ENCODE peak calls at places on chromosomes 4 and X, in ten cellular contexts. C is AG10803; R is heart left ventricle; D is psoas muscle; Y is IMR-90; U is lower lobe of right lung; Q is fibroblast of lung; I is PC-3; K is CD8-positive, alpha-beta T cell; E is coronary artery. O is an unnamed sample.

GRCh38 chr4:156362581-156362980 is 408.9 kb upstream of the CTSO start:
- DNase-seq in E (no peak), D (no peak), C (peak; percentile 50), R (no peak), U (no peak), I (peak; percentile 52), K (no peak), Y (peak; percentile 62), Q (peak; percentile 64), O (peak; percentile 50)

GRCh38 chrX:122238801-122239200 is 945.3 kb upstream of the GRIA3 start:
- DNase-seq in Q (peak; percentile 67), R (no peak), U (no peak), D (no peak), C (peak; percentile 24), E (no peak), Y (no peak), I (no peak), K (no peak), O (peak; percentile 17)

GRCh38 chr4:29075366-29075765 is 1644.8 kb upstream of the PCDH7 start:
- DNase-seq in I (no peak), D (no peak), K (no peak), U (no peak), Y (no peak), E (no peak), C (no peak), Q (no peak), R (no peak), O (no peak)

GRCh38 chr4:10703146-10703545 is 18.6 kb upstream of the CLNK start:
- DNase-seq in E (no peak), R (no peak), Q (peak; percentile 57), I (peak; percentile 55), U (no peak), Y (peak; percentile 76), C (no peak), K (no peak), D (no peak), O (peak; percentile 58)

GRCh38 chr4:20254517-20255250 is 3.0 kb downstream of the SLIT2 start:
- DNase-seq in Q (peak; percentile 64), U (peak; percentile 46), R (peak; percentile 29), C (peak; percentile 44), K (no peak), I (no peak), E (no peak), Y (peak; percentile 39), D (peak; percentile 57), O (no peak)

GRCh38 chr4:13059015-13059414 is 425.1 kb downstream of the RAB28 start:
- DNase-seq in Y (no peak), Q (no peak), E (no peak), D (no peak), C (no peak), U (no peak), R (no peak), K (no peak), I (no peak), O (no peak)

GRCh38 chrX:119272882-119273806 is 37.1 kb downstream of the PGRMC1 start:
- DNase-seq in Y (peak; percentile 21), C (peak; percentile 46), U (peak; percentile 52), Q (peak; percentile 48), R (peak; percentile 62), I (no peak), D (peak; percentile 65), K (peak; percentile 3), E (no peak), O (peak; percentile 52)

GRCh38 chr4:174789666-174790065 is 39.4 kb downstream of the GLRA3 start:
- DNase-seq in R (no peak), D (no peak), Q (no peak), I (peak; percentile 30), K (no peak), E (no peak), U (no peak), Y (no peak), C (no peak), O (peak; percentile 4)

GRCh38 chr4:132642196-132642817 is 506.8 kb upstream of the PCDH10 start:
- DNase-seq in R (no peak), Q (peak; percentile 33), E (no peak), Y (peak; percentile 12), D (no peak), K (no peak), I (peak; percentile 61), U (no peak), C (no peak), O (peak; percentile 9)

GRCh38 chrX:153829799-153830631 is at the start of gene PDZD4:
- DNase-seq in Y (no peak), K (no peak), Q (no peak), E (no peak), C (no peak), U (no peak), D (no peak), I (no peak), R (no peak), O (no peak)

GRCh38 chr4:99536148-99536728 is 25.4 kb downstream of the C4orf17 start:
- DNase-seq in C (peak; percentile 1), Y (no peak), I (no peak), D (no peak), K (no peak), E (no peak), U (no peak), R (peak; percentile 34), Q (no peak), O (no peak)

GRCh38 chr4:169770411-169770810 is 12.7 kb upstream of the HPF1 start:
- DNase-seq in K (no peak), C (peak; percentile 4), I (no peak), R (no peak), D (no peak), E (no peak), Y (no peak), Q (no peak), U (no peak), O (peak; percentile 5)

GRCh38 chr4:126939401-126939800 is 693.4 kb upstream of the INTU start:
- DNase-seq in D (no peak), K (no peak), Q (peak; percentile 91), I (peak; percentile 19), Y (peak; percentile 78), C (peak; percentile 78), U (no peak), R (no peak), E (no peak), O (peak; percentile 77)

GRCh38 chrX:51459125-51459524 is 37.3 kb downstream of the NUDT11 start:
- DNase-seq in K (no peak), Y (peak; percentile 13), R (no peak), I (peak; percentile 57), C (peak; percentile 24), Q (peak; percentile 4), D (no peak), U (no peak), E (no peak), O (peak; percentile 48)

GRCh38 chr4:41362647-41363383 is 106.1 kb downstream of the UCHL1 start:
- DNase-seq in R (peak; percentile 40), E (no peak), I (no peak), Y (no peak), U (no peak), K (no peak), D (no peak), C (peak; percentile 22), Q (peak; percentile 41), O (no peak)
- H3K4me3 ChIP-seq in R (peak overlapping the region; percentile 92), E (peak overlapping the region; percentile 96), I (peak overlapping the region; percentile 85), Y (no peak overlapping the region), U (peak overlapping the region; percentile 80), K (no peak overlapping the region), D (peak overlapping the region; percentile 90), C (no peak overlapping the region), Q (no peak overlapping the region), O (no peak overlapping the region)

GRCh38 chrX:106401965-106402559 is 209.7 kb upstream of the RADX start:
- DNase-seq in Y (no peak), E (no peak), K (no peak), I (no peak), U (no peak), R (no peak), C (no peak), Q (no peak), D (no peak), O (no peak)

GRCh38 chrX:106404512-106404911 is 207.3 kb upstream of the RADX start:
- DNase-seq in D (no peak), U (no peak), C (no peak), E (no peak), Y (no peak), R (no peak), I (peak; percentile 48), K (no peak), Q (no peak), O (no peak)
- TF ChIP-seq CTCF in D (no peak), U (no peak), C (no peak), E (no peak), Y (peak; percentile 1), R (no peak), I (peak; percentile 54), K (no peak), Q (no peak), O (peak; percentile 19)

GRCh38 chr4:44447563-44448504 is 775 bp downstream of the KCTD8 start:
- DNase-seq in C (no peak), K (no peak), R (peak; percentile 26), Y (no peak), I (peak; percentile 4), E (peak; percentile 68), D (peak; percentile 69), U (peak; percentile 43), Q (peak; percentile 61), O (peak; percentile 2)
- H3K4me3 ChIP-seq in C (no peak overlapping the region), K (peak overlapping the region; percentile 33), R (peak overlapping the region; percentile 58), Y (peak overlapping the region; percentile 31), I (peak overlapping the region; percentile 83), E (peak overlapping the region; percentile 67), D (peak overlapping the region; percentile 81), U (peak overlapping the region; percentile 56), Q (peak overlapping the region; percentile 60), O (no peak overlapping the region)

GRCh38 chr4:104063341-104063740 is 343.6 kb upstream of the TACR3 start:
- DNase-seq in R (no peak), C (no peak), K (no peak), E (no peak), I (no peak), D (no peak), Q (no peak), U (no peak), Y (no peak), O (no peak)

GRCh38 chr4:104066533-104066932 is 346.7 kb upstream of the TACR3 start:
- DNase-seq in E (no peak), U (no peak), I (no peak), Q (no peak), D (no peak), Y (no peak), C (no peak), R (no peak), K (no peak), O (no peak)

DNA sequence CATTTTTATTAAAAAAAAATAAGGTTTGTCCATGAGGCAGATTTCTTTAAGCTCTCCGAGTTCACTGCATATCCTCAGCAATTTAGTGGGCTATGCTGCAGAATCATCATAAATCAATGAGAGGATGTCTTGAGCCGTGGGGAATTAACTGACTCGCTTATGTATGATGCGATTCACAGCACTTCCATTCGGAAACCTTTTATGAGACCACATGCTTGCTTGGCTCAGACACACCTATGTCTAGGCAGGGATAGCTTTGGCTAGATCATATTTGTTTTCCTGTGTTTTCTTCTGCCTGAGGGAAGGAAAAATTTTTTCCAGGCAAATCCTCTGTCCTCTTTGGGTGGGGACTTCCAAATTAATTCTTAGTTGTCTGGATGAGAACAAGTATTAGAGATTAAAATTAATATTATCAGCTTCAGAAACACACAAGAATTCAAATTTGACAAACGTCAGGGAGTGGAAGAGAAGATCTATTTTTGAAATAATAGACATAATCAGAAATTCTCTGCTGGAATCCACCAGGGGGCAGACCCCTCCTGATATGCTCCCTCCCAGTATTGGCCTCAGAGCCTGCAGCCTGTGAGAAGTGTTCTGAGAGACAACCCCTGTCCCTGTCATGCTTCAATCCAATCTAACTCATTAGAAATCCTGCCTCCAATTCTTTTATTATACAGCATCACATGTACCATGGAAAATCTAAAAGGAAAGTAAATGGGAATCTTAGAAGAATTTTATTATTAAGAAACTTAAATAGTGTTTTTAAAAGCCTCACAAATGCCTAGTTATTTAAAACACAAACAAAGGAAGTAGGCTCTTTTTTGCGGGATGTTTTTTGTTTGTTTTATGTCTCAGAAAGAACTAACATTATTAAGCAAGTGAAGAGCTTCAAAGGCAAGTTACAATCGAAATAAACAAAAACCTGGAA is 345.1 kb upstream of the TACR3 start:
- DNase-seq in K (no peak), E (no peak), C (no peak), R (no peak), I (peak; percentile 54), D (peak; percentile 43), U (peak; percentile 40), Q (peak; percentile 39), Y (no peak), O (peak; percentile 34)
- TF ChIP-seq CTCF in K (no peak), E (peak; percentile 36), C (no peak), R (peak; percentile 46), I (peak; percentile 68), D (peak; percentile 37), U (peak; percentile 48), Q (peak; percentile 34), Y (no peak), O (peak; percentile 44)